ENCODE peak calls at places on chromosomes 13 and 19, in eight cellular contexts. V is amniotic stem cell; Y is upper lobe of right lung; Q is AG09309; J is GM04503; G is activated CD4-positive, alpha-beta T cell treated with anti-CD3 and anti-CD28 coated beads, Interleukin-2, amount 50 U/mL, for 48 hours; H is islet precursor cell; L is adrenal gland. T is an unnamed sample.

GRCh38 chr13:24516919-24517318 is 4.3 kb upstream of the PARP4 start:
- DNase-seq in V (no peak), Y (no peak), Q (no peak), J (no peak), G (no peak), H (no peak), L (no peak), T (no peak)

GRCh38 chr19:10402441-10403038 is 802 bp downstream of the CDC37 start:
- DNase-seq in V (no peak), Y (no peak), Q (no peak), J (no peak), G (no peak), H (peak), L (peak), T (no peak)

GRCh38 chr19:3068071-3068470 is 5.8 kb upstream of the TLE5 start:
- DNase-seq in V (no peak), Y (no peak), Q (no peak), J (no peak), G (no peak), H (no peak), L (peak), T (no peak)

GRCh38 chr19:55179570-55180484 is at the start of gene SYT5:
- DNase-seq in V (no peak), Y (no peak), Q (no peak), J (no peak), G (peak), H (peak), L (peak), T (no peak)

GRCh38 chr19:7083076-7083956 is 13.8 kb downstream of the ZNF557 start:
- DNase-seq in V (no peak), Y (no peak), Q (no peak), J (no peak), G (no peak), H (peak), L (no peak), T (no peak)

GRCh38 chr19:46373573-46374359 is 26.9 kb downstream of the PPP5C start:
- DNase-seq in V (peak), Y (peak), Q (no peak), J (no peak), G (no peak), H (peak), L (peak), T (no peak)

GRCh38 chr13:26967119-26968038 is 204.2 kb downstream of the USP12 start:
- DNase-seq in V (no peak), Y (no peak), Q (no peak), J (peak), G (no peak), H (no peak), L (no peak), T (no peak)

GRCh38 chr13:20124303-20124702 is 36.5 kb downstream of the GJA3 start:
- DNase-seq in V (no peak), Y (no peak), Q (no peak), J (no peak), G (no peak), H (peak), L (no peak), T (no peak)

GRCh38 chr13:97028441-97029299 is 34.4 kb upstream of the OXGR1 start:
- DNase-seq in V (no peak), Y (no peak), Q (no peak), J (no peak), G (peak), H (peak), L (peak), T (no peak)